ENCODE peak calls at places on chromosomes 4 and X, in seven cellular contexts. R is stimulated activated CD8-positive, alpha-beta memory T cell treated with anti-CD3 and anti-CD28 coated beads, Interleukin-15, amount 100 ng/mL, for 24 hours; N is AG09309; L is stromal cell of bone marrow; T is amygdala; J is mucosa of descending colon; Q is MM.1S. M is an unnamed sample.

GRCh38 chr4:97910005-97910404 is 233.3 kb downstream of the STPG2 start:
- DNase-seq in L (no peak), Q (peak; percentile 12), T (no peak), R (no peak), J (no peak), N (no peak), M (no peak)

GRCh38 chrX:152619897-152620296 is 17.8 kb upstream of the GABRQ start:
- DNase-seq in N (no peak), Q (no peak), L (no peak), T (no peak), J (no peak), R (no peak), M (no peak)

GRCh38 chr4:80202784-80203553 is 5.7 kb downstream of the PRDM8 start:
- DNase-seq in N (no peak), L (no peak), T (no peak), Q (peak; percentile 52), R (no peak), J (peak; percentile 77), M (no peak)

GRCh38 chr4:17055788-17056187 is 157.3 kb upstream of the LDB2 start:
- DNase-seq in Q (no peak), J (no peak), T (no peak), L (peak; percentile 93), R (no peak), N (peak; percentile 95), M (peak; percentile 52)

GRCh38 chr4:155822572-155822971 is 43.5 kb downstream of the ASIC5 start:
- DNase-seq in T (no peak), Q (no peak), R (no peak), N (no peak), J (no peak), L (no peak), M (no peak)

GRCh38 chr4:84324303-84324702 is 174.8 kb downstream of the NKX6-1 start:
- DNase-seq in J (no peak), L (no peak), N (no peak), T (no peak), R (no peak), Q (no peak), M (no peak)

GRCh38 chr4:122010610-122011009 is 58.8 kb upstream of the TRPC3 start:
- DNase-seq in L (no peak), J (no peak), N (no peak), R (no peak), T (no peak), Q (no peak), M (no peak)

GRCh38 chr4:184593461-184593860 is 55.8 kb downstream of the CASP3 start:
- DNase-seq in L (no peak), Q (no peak), T (no peak), R (no peak), J (no peak), N (no peak), M (no peak)

GRCh38 chrX:3712080-3712869 is 1.2 kb downstream of the PRKX start:
- DNase-seq in J (no peak), Q (peak; percentile 19), N (no peak), L (no peak), R (no peak), T (no peak), M (no peak)

GRCh38 chr4:53705151-53705764 is 114.0 kb upstream of the LNX1 start:
- DNase-seq in J (no peak), R (no peak), Q (peak; percentile 35), L (no peak), T (no peak), N (no peak), M (no peak)

GRCh38 chr4:141713771-141714445 is 77.5 kb downstream of the IL15 start:
- DNase-seq in Q (no peak), R (no peak), T (no peak), L (no peak), N (peak; percentile 11), J (no peak), M (no peak)

GRCh38 chrX:77436682-77437081 is 10.5 kb upstream of the FGF16 start:
- DNase-seq in N (no peak), T (no peak), Q (no peak), R (no peak), L (no peak), J (no peak), M (no peak)

GRCh38 chrX:10470009-10470408 is 150.4 kb downstream of the MID1 start:
- DNase-seq in Q (no peak), N (no peak), L (no peak), J (no peak), T (no peak), R (no peak), M (no peak)

GRCh38 chr4:185424905-185425599 is 712 bp downstream of the UFSP2 start:
- DNase-seq in R (no peak), J (no peak), T (no peak), L (peak; percentile 27), N (peak; percentile 7), Q (peak; percentile 34), M (peak; percentile 11)

GRCh38 chr4:121582296-121582695 is 114.5 kb downstream of the ANXA5 start:
- DNase-seq in J (no peak), N (no peak), L (no peak), Q (no peak), T (no peak), R (no peak), M (no peak)

GRCh38 chr4:100695871-100696270 is 178.0 kb upstream of the EMCN start:
- DNase-seq in Q (no peak), L (no peak), T (no peak), J (no peak), R (no peak), N (no peak), M (no peak)

GRCh38 chr4:141609243-141609642 is 27.1 kb upstream of the IL15 start:
- DNase-seq in T (no peak), L (no peak), N (no peak), R (no peak), J (no peak), Q (no peak), M (no peak)

GRCh38 chr4:137961051-137961438 is 281.1 kb downstream of the SLC7A11 start:
- DNase-seq in N (peak; percentile 87), J (no peak), R (no peak), L (peak; percentile 73), T (no peak), Q (no peak), M (peak; percentile 35)

GRCh38 chr4:123631699-123632098 is 235.1 kb downstream of the SPRY1 start:
- DNase-seq in N (no peak), T (no peak), Q (no peak), R (no peak), L (peak; percentile 79), J (no peak), M (no peak)

GRCh38 chr4:25621027-25621930 is 34.4 kb upstream of the SLC34A2 start:
- DNase-seq in N (no peak), T (no peak), L (no peak), J (no peak), Q (no peak), R (no peak), M (no peak)

GRCh38 chr4:78360466-78360865 is 191.1 kb upstream of the ANXA3 start:
- DNase-seq in Q (no peak), J (no peak), T (no peak), L (no peak), R (no peak), N (no peak), M (no peak)

GRCh38 chr4:89314291-89314690 is 6.7 kb upstream of the GPRIN3 start:
- DNase-seq in L (no peak), N (no peak), Q (no peak), J (no peak), T (no peak), R (no peak), M (no peak)

GRCh38 chr4:15106417-15106816 is 104.1 kb downstream of the CPEB2 start:
- DNase-seq in J (no peak), T (no peak), L (no peak), Q (no peak), N (no peak), R (no peak), M (no peak)

GRCh38 chr4:149176019-149176418 is 639.6 kb downstream of the IQCM start:
- DNase-seq in N (no peak), T (no peak), Q (peak; percentile 59), J (peak; percentile 43), R (no peak), L (no peak), M (no peak)

GRCh38 chrX:143664302-143664701 is 28.4 kb upstream of the SLITRK4 start:
- DNase-seq in Q (peak; percentile 50), T (no peak), L (no peak), N (no peak), R (no peak), J (no peak), M (no peak)

GRCh38 chr4:104382961-104383360 is 111.7 kb downstream of the CXXC4 start:
- DNase-seq in Q (no peak), R (no peak), J (no peak), L (no peak), T (no peak), N (no peak), M (no peak)

GRCh38 chr4:174828845-174829701 is at the start of gene GLRA3:
- DNase-seq in Q (peak; percentile 78), L (peak; percentile 3), R (no peak), J (peak; percentile 60), T (peak; percentile 75), N (no peak), M (no peak)

GRCh38 chrX:136608295-136608933 is 39.5 kb upstream of the CD40LG start:
- DNase-seq in J (peak; percentile 51), N (no peak), T (peak; percentile 0), R (no peak), Q (peak; percentile 65), L (peak; percentile 9), M (no peak)

GRCh38 chrX:11423362-11423818 is 130.2 kb downstream of the AMELX start:
- DNase-seq in Q (peak; percentile 94), T (no peak), N (no peak), L (no peak), R (no peak), J (no peak), M (no peak)

GRCh38 chr4:113169368-113169767 is 119.9 kb downstream of the ANK2 start:
- DNase-seq in L (no peak), J (no peak), N (no peak), Q (no peak), R (no peak), T (no peak), M (no peak)

GRCh38 chr4:56655209-56655626 is 25.9 kb downstream of the HOPX start:
- DNase-seq in R (no peak), N (no peak), Q (no peak), L (no peak), T (peak; percentile 62), J (peak; percentile 49), M (no peak)

GRCh38 chrX:39311646-39312045 is 510.4 kb downstream of the MID1IP1 start:
- DNase-seq in N (no peak), Q (no peak), T (no peak), L (no peak), R (no peak), J (no peak), M (no peak)

GRCh38 chrX:141760761-141761160 is 62.2 kb upstream of the SPANXD start:
- DNase-seq in R (no peak), Q (no peak), N (no peak), J (no peak), T (no peak), L (no peak), M (no peak)

GRCh38 chr4:31230579-31230978 is 510.4 kb downstream of the PCDH7 start:
- DNase-seq in R (no peak), T (no peak), Q (no peak), J (no peak), L (no peak), N (no peak), M (no peak)

GRCh38 chrX:100410901-100411801 is 1.1 kb upstream of the PCDH19 start:
- DNase-seq in R (no peak), N (no peak), Q (no peak), L (no peak), J (no peak), T (no peak), M (no peak)

M was measured in BJ.